ENCODE peak calls at places on chromosomes 13 and 19, in ten cellular contexts. One of them, this sample, is unnamed.

GRCh38 chr13:97269603-97270002 is 47.5 kb downstream of the MBNL2 start:
- DNase-seq in keratinocyte: no peak
- DNase-seq in psoas muscle: no peak
- DNase-seq in fibroblast of pulmonary artery: no peak
- DNase-seq in transverse colon: no peak
- DNase-seq in neural progenitor cell: no peak
- DNase-seq in tibial nerve: no peak
- DNase-seq in lower lobe of right lung: no peak
- DNase-seq in foreskin fibroblast: no peak
- DNase-seq in cardiac fibroblast: no peak
- DNase-seq in this sample: no peak

GRCh38 chr19:46697142-46697960 is 19.6 kb downstream of the PRKD2 start:
- DNase-seq in keratinocyte: peak
- DNase-seq in psoas muscle: peak
- DNase-seq in fibroblast of pulmonary artery: peak
- DNase-seq in transverse colon: peak
- DNase-seq in neural progenitor cell: peak
- DNase-seq in tibial nerve: peak
- DNase-seq in lower lobe of right lung: peak
- DNase-seq in foreskin fibroblast: peak
- DNase-seq in cardiac fibroblast: peak
- DNase-seq in this sample: peak

GRCh38 chr19:35346193-35347052 is 1.3 kb upstream of the FFAR1 start:
- DNase-seq in keratinocyte: no peak
- DNase-seq in psoas muscle: no peak
- DNase-seq in fibroblast of pulmonary artery: no peak
- DNase-seq in transverse colon: peak
- DNase-seq in neural progenitor cell: no peak
- DNase-seq in tibial nerve: no peak
- DNase-seq in lower lobe of right lung: peak
- DNase-seq in foreskin fibroblast: no peak
- DNase-seq in cardiac fibroblast: no peak
- DNase-seq in this sample: no peak

GRCh38 chr19:51386882-51387520 is 773 bp downstream of the LIM2 start:
- DNase-seq in keratinocyte: no peak
- DNase-seq in psoas muscle: no peak
- DNase-seq in fibroblast of pulmonary artery: no peak
- DNase-seq in transverse colon: no peak
- DNase-seq in neural progenitor cell: no peak
- DNase-seq in tibial nerve: no peak
- DNase-seq in lower lobe of right lung: no peak
- DNase-seq in foreskin fibroblast: no peak
- DNase-seq in cardiac fibroblast: no peak
- DNase-seq in this sample: no peak

GRCh38 chr13:37617162-37617561 is 18.6 kb upstream of the POSTN start:
- DNase-seq in keratinocyte: peak
- DNase-seq in psoas muscle: no peak
- DNase-seq in fibroblast of pulmonary artery: peak
- DNase-seq in transverse colon: no peak
- DNase-seq in neural progenitor cell: no peak
- DNase-seq in tibial nerve: no peak
- DNase-seq in lower lobe of right lung: no peak
- DNase-seq in foreskin fibroblast: peak
- DNase-seq in cardiac fibroblast: peak
- DNase-seq in this sample: no peak

GRCh38 chr13:49302817-49303216 is 55.1 kb downstream of the CDADC1 start:
- DNase-seq in keratinocyte: no peak
- DNase-seq in psoas muscle: no peak
- DNase-seq in fibroblast of pulmonary artery: no peak
- DNase-seq in transverse colon: no peak
- DNase-seq in neural progenitor cell: no peak
- DNase-seq in tibial nerve: no peak
- DNase-seq in lower lobe of right lung: no peak
- DNase-seq in foreskin fibroblast: no peak
- DNase-seq in cardiac fibroblast: no peak
- DNase-seq in this sample: no peak

GRCh38 chr19:52398091-52398461 is 427 bp downstream of the ZNF528 start:
- DNase-seq in keratinocyte: no peak
- DNase-seq in psoas muscle: peak
- DNase-seq in fibroblast of pulmonary artery: peak
- DNase-seq in transverse colon: peak
- DNase-seq in neural progenitor cell: peak
- DNase-seq in tibial nerve: no peak
- DNase-seq in lower lobe of right lung: no peak
- DNase-seq in foreskin fibroblast: no peak
- DNase-seq in cardiac fibroblast: no peak
- DNase-seq in this sample: no peak

GRCh38 chr19:12000152-12000981 is 35.1 kb downstream of the ZNF433 start:
- DNase-seq in keratinocyte: no peak
- DNase-seq in psoas muscle: no peak
- DNase-seq in fibroblast of pulmonary artery: no peak
- DNase-seq in transverse colon: no peak
- DNase-seq in neural progenitor cell: no peak
- DNase-seq in tibial nerve: no peak
- DNase-seq in lower lobe of right lung: no peak
- DNase-seq in foreskin fibroblast: no peak
- DNase-seq in cardiac fibroblast: peak
- DNase-seq in this sample: no peak

GRCh38 chr19:16377521-16377920 is 52.9 kb downstream of the KLF2 start:
- DNase-seq in keratinocyte: no peak
- DNase-seq in psoas muscle: peak
- DNase-seq in fibroblast of pulmonary artery: no peak
- DNase-seq in transverse colon: no peak
- DNase-seq in neural progenitor cell: no peak
- DNase-seq in tibial nerve: no peak
- DNase-seq in lower lobe of right lung: no peak
- DNase-seq in foreskin fibroblast: no peak
- DNase-seq in cardiac fibroblast: no peak
- DNase-seq in this sample: no peak

GRCh38 chr19:16376241-16376640 is 51.6 kb downstream of the KLF2 start:
- DNase-seq in keratinocyte: no peak
- DNase-seq in psoas muscle: no peak
- DNase-seq in fibroblast of pulmonary artery: no peak
- DNase-seq in transverse colon: no peak
- DNase-seq in neural progenitor cell: no peak
- DNase-seq in tibial nerve: no peak
- DNase-seq in lower lobe of right lung: no peak
- DNase-seq in foreskin fibroblast: no peak
- DNase-seq in cardiac fibroblast: no peak
- DNase-seq in this sample: no peak

GRCh38 chr19:16375157-16375935 is 50.7 kb downstream of the KLF2 start:
- DNase-seq in keratinocyte: no peak
- DNase-seq in psoas muscle: no peak
- DNase-seq in fibroblast of pulmonary artery: no peak
- DNase-seq in transverse colon: no peak
- DNase-seq in neural progenitor cell: no peak
- DNase-seq in tibial nerve: no peak
- DNase-seq in lower lobe of right lung: no peak
- DNase-seq in foreskin fibroblast: no peak
- DNase-seq in cardiac fibroblast: no peak
- DNase-seq in this sample: no peak

GRCh38 chr19:16375936-16376185 is 51.2 kb downstream of the KLF2 start:
- DNase-seq in keratinocyte: no peak
- DNase-seq in psoas muscle: no peak
- DNase-seq in fibroblast of pulmonary artery: no peak
- DNase-seq in transverse colon: no peak
- DNase-seq in neural progenitor cell: no peak
- DNase-seq in tibial nerve: no peak
- DNase-seq in lower lobe of right lung: no peak
- DNase-seq in foreskin fibroblast: no peak
- DNase-seq in cardiac fibroblast: no peak
- DNase-seq in this sample: no peak

DNA sequence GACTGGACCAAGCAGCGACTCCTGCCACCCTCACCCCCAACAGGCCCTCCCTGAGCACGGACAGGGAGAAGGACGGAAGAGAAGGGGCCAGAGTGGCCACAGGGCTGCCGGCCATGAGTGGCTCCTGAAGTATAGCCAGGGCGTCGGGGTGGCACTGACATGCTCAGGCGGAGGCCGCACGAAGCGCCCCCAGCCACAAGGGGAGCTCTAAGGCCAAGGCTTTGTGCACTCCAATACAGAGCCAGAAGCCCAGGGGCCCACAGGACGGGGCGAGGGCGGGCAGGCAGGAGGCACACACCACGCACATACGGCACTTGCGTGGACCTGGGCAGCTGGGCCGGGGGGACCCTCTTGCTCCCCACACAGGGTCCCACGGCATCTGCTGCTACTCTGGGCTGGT is 52.0 kb downstream of the KLF2 start:
- DNase-seq in keratinocyte: no peak
- DNase-seq in psoas muscle: no peak
- DNase-seq in fibroblast of pulmonary artery: no peak
- DNase-seq in transverse colon: no peak
- DNase-seq in neural progenitor cell: peak
- DNase-seq in tibial nerve: no peak
- DNase-seq in lower lobe of right lung: no peak
- DNase-seq in foreskin fibroblast: no peak
- DNase-seq in cardiac fibroblast: no peak
- DNase-seq in this sample: no peak
- TF ChIP-seq CTCF in keratinocyte: peak
- TF ChIP-seq CTCF in psoas muscle: peak
- TF ChIP-seq CTCF in fibroblast of pulmonary artery: peak
- TF ChIP-seq CTCF in transverse colon: peak
- TF ChIP-seq CTCF in neural progenitor cell: peak
- TF ChIP-seq CTCF in tibial nerve: no peak
- TF ChIP-seq CTCF in lower lobe of right lung: peak
- TF ChIP-seq CTCF in foreskin fibroblast: peak
- TF ChIP-seq CTCF in cardiac fibroblast: peak
- TF ChIP-seq CTCF in this sample: no peak

GRCh38 chr13:77479326-77479725 is 56.2 kb upstream of the SCEL start:
- DNase-seq in keratinocyte: no peak
- DNase-seq in psoas muscle: no peak
- DNase-seq in fibroblast of pulmonary artery: no peak
- DNase-seq in transverse colon: no peak
- DNase-seq in neural progenitor cell: no peak
- DNase-seq in tibial nerve: no peak
- DNase-seq in lower lobe of right lung: no peak
- DNase-seq in foreskin fibroblast: no peak
- DNase-seq in cardiac fibroblast: no peak
- DNase-seq in this sample: no peak

GRCh38 chr13:77476456-77476855 is 59.0 kb upstream of the SCEL start:
- DNase-seq in keratinocyte: no peak
- DNase-seq in psoas muscle: no peak
- DNase-seq in fibroblast of pulmonary artery: no peak
- DNase-seq in transverse colon: no peak
- DNase-seq in neural progenitor cell: no peak
- DNase-seq in tibial nerve: no peak
- DNase-seq in lower lobe of right lung: no peak
- DNase-seq in foreskin fibroblast: no peak
- DNase-seq in cardiac fibroblast: no peak
- DNase-seq in this sample: no peak

GRCh38 chr13:77480071-77480470 is 55.4 kb upstream of the SCEL start:
- DNase-seq in keratinocyte: no peak
- DNase-seq in psoas muscle: no peak
- DNase-seq in fibroblast of pulmonary artery: peak
- DNase-seq in transverse colon: no peak
- DNase-seq in neural progenitor cell: peak
- DNase-seq in tibial nerve: no peak
- DNase-seq in lower lobe of right lung: no peak
- DNase-seq in foreskin fibroblast: no peak
- DNase-seq in cardiac fibroblast: no peak
- DNase-seq in this sample: no peak

GRCh38 chr13:77477299-77477848 is 58.1 kb upstream of the SCEL start:
- DNase-seq in keratinocyte: no peak
- DNase-seq in psoas muscle: no peak
- DNase-seq in fibroblast of pulmonary artery: no peak
- DNase-seq in transverse colon: no peak
- DNase-seq in neural progenitor cell: no peak
- DNase-seq in tibial nerve: no peak
- DNase-seq in lower lobe of right lung: no peak
- DNase-seq in foreskin fibroblast: no peak
- DNase-seq in cardiac fibroblast: no peak
- DNase-seq in this sample: no peak

DNA sequence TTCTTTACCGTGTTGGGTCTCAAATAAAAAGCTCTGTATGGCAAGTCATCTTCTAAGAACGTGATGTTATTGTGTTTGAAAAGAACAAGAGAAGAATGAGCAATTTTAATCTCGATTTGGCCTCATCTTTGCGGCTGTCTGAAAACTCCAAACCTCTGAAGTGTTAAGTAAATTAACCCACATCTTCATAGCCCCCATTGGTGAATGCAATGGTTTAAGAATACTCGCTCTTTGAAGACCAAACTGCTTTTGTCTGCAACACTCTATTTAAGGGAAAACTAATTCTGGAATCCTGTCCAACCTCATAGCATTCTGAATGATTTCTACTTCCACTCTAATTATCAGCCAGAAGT is 56.9 kb upstream of the SCEL start:
- DNase-seq in keratinocyte: no peak
- DNase-seq in psoas muscle: no peak
- DNase-seq in fibroblast of pulmonary artery: no peak
- DNase-seq in transverse colon: no peak
- DNase-seq in neural progenitor cell: no peak
- DNase-seq in tibial nerve: no peak
- DNase-seq in lower lobe of right lung: no peak
- DNase-seq in foreskin fibroblast: no peak
- DNase-seq in cardiac fibroblast: no peak
- DNase-seq in this sample: no peak
- TF ChIP-seq CTCF in keratinocyte: no peak
- TF ChIP-seq CTCF in psoas muscle: no peak
- TF ChIP-seq CTCF in fibroblast of pulmonary artery: no peak
- TF ChIP-seq CTCF in transverse colon: no peak
- TF ChIP-seq CTCF in neural progenitor cell: no peak
- TF ChIP-seq CTCF in tibial nerve: no peak
- TF ChIP-seq CTCF in lower lobe of right lung: no peak
- TF ChIP-seq CTCF in foreskin fibroblast: no peak
- TF ChIP-seq CTCF in cardiac fibroblast: no peak
- TF ChIP-seq CTCF in this sample: no peak

GRCh38 chr19:6076675-6077463 is 33.4 kb downstream of the RFX2 start:
- DNase-seq in keratinocyte: no peak
- DNase-seq in psoas muscle: peak
- DNase-seq in fibroblast of pulmonary artery: peak
- DNase-seq in transverse colon: no peak
- DNase-seq in neural progenitor cell: no peak
- DNase-seq in tibial nerve: no peak
- DNase-seq in lower lobe of right lung: no peak
- DNase-seq in foreskin fibroblast: peak
- DNase-seq in cardiac fibroblast: peak
- DNase-seq in this sample: no peak

GRCh38 chr19:6071840-6072239 is 38.5 kb downstream of the RFX2 start:
- DNase-seq in keratinocyte: no peak
- DNase-seq in psoas muscle: no peak
- DNase-seq in fibroblast of pulmonary artery: no peak
- DNase-seq in transverse colon: no peak
- DNase-seq in neural progenitor cell: no peak
- DNase-seq in tibial nerve: no peak
- DNase-seq in lower lobe of right lung: no peak
- DNase-seq in foreskin fibroblast: no peak
- DNase-seq in cardiac fibroblast: no peak
- DNase-seq in this sample: no peak

GRCh38 chr19:6076291-6076665 is 34.0 kb downstream of the RFX2 start:
- DNase-seq in keratinocyte: no peak
- DNase-seq in psoas muscle: no peak
- DNase-seq in fibroblast of pulmonary artery: no peak
- DNase-seq in transverse colon: no peak
- DNase-seq in neural progenitor cell: no peak
- DNase-seq in tibial nerve: no peak
- DNase-seq in lower lobe of right lung: no peak
- DNase-seq in foreskin fibroblast: no peak
- DNase-seq in cardiac fibroblast: no peak
- DNase-seq in this sample: no peak

GRCh38 chr19:6073858-6074708 is 36.2 kb downstream of the RFX2 start:
- DNase-seq in keratinocyte: no peak
- DNase-seq in psoas muscle: no peak
- DNase-seq in fibroblast of pulmonary artery: no peak
- DNase-seq in transverse colon: no peak
- DNase-seq in neural progenitor cell: no peak
- DNase-seq in tibial nerve: no peak
- DNase-seq in lower lobe of right lung: no peak
- DNase-seq in foreskin fibroblast: no peak
- DNase-seq in cardiac fibroblast: no peak
- DNase-seq in this sample: no peak

DNA sequence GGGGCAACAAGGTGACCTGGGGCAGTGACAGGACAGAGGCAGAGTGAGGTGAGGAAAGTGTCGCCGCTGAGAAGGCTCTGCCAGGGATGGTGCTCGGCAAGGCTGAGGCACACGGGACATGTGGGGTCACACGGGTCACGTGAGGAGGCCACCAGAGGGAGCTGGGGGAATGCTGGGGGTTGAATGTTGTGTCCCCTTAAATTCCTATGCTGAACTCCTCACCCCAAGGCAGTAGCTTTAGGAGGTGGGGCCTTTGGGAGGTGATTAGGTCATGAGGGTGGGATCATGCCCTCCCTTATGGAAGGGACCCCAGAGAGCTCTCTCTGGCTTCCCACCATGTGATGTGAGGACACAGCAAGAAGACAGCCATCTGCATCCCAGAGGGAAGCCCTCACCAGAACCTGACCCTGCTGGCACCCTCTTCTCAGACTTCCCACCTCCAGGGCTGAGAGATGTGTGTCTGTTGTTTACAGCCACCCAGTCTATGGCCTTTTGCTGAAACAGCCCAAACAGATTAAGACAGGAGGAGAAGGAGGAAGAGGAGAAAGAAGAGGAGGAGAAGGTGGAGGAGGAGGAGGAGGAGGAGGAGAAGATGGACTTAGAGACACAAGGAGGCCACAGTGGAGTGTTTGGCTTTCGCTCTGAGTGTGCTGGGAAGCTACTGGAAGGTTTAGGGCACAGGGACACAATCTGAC is 35.4 kb downstream of the RFX2 start:
- DNase-seq in keratinocyte: no peak
- DNase-seq in psoas muscle: no peak
- DNase-seq in fibroblast of pulmonary artery: no peak
- DNase-seq in transverse colon: no peak
- DNase-seq in neural progenitor cell: no peak
- DNase-seq in tibial nerve: no peak
- DNase-seq in lower lobe of right lung: no peak
- DNase-seq in foreskin fibroblast: no peak
- DNase-seq in cardiac fibroblast: no peak
- DNase-seq in this sample: no peak
- TF ChIP-seq CTCF in keratinocyte: no peak
- TF ChIP-seq CTCF in psoas muscle: no peak
- TF ChIP-seq CTCF in fibroblast of pulmonary artery: no peak
- TF ChIP-seq CTCF in transverse colon: no peak
- TF ChIP-seq CTCF in neural progenitor cell: no peak
- TF ChIP-seq CTCF in tibial nerve: no peak
- TF ChIP-seq CTCF in lower lobe of right lung: no peak
- TF ChIP-seq CTCF in foreskin fibroblast: no peak
- TF ChIP-seq CTCF in cardiac fibroblast: no peak
- TF ChIP-seq CTCF in this sample: no peak

DNA sequence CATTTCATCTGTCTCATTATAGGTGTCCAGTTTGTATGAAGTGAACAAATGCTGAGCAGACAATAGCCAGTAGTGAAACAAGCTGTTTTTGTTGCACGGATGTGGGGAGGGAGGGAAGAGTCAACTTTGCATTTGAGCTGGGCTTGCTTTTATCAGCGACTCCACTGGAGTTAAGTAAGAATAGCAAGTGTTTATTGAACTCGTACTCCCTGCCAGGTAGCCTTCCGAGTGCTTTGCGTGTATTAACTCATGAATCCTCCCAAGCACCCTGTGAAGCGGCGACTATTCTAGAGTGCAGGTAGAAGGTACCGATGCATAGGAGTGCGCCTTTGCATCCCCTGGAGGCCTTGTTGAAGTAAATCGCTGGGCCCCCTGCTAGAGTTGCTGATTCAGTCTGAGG is 4.7 kb upstream of the ZNF444 start:
- DNase-seq in keratinocyte: no peak
- DNase-seq in psoas muscle: no peak
- DNase-seq in fibroblast of pulmonary artery: no peak
- DNase-seq in transverse colon: no peak
- DNase-seq in neural progenitor cell: peak
- DNase-seq in tibial nerve: no peak
- DNase-seq in lower lobe of right lung: no peak
- DNase-seq in foreskin fibroblast: no peak
- DNase-seq in cardiac fibroblast: no peak
- DNase-seq in this sample: no peak
- TF ChIP-seq CTCF in keratinocyte: no peak
- TF ChIP-seq CTCF in psoas muscle: no peak
- TF ChIP-seq CTCF in fibroblast of pulmonary artery: no peak
- TF ChIP-seq CTCF in transverse colon: no peak
- TF ChIP-seq CTCF in neural progenitor cell: no peak
- TF ChIP-seq CTCF in tibial nerve: no peak
- TF ChIP-seq CTCF in lower lobe of right lung: no peak
- TF ChIP-seq CTCF in foreskin fibroblast: no peak
- TF ChIP-seq CTCF in cardiac fibroblast: no peak
- TF ChIP-seq CTCF in this sample: no peak